ENCODE peak calls at places on chromosomes 1 and 21, in five cellular contexts. E is HTR-8/SVneo; F is activated naive CD4-positive, alpha-beta T cell treated with Interleukin-2 at 50 U/mL for 16 hours; S is amygdala; U is progenitor cell of endocrine pancreas. G is an unnamed sample.

GRCh38 chr1:173868266-173869107 is at the start of gene ZBTB37:
- DNase-seq in U (peak), S (no peak), E (peak), F (peak), G (peak)

GRCh38 chr1:36222481-36223372 is 1.5 kb upstream of the THRAP3 start:
- DNase-seq in U (no peak), F (peak), E (no peak), S (no peak), G (no peak)

GRCh38 chr1:176847052-176847451 is 317.5 kb downstream of the ASTN1 start:
- DNase-seq in U (no peak), S (no peak), E (no peak), F (no peak), G (no peak)

GRCh38 chr1:207763091-207763490 is 11.2 kb downstream of the CD46 start:
- DNase-seq in S (no peak), E (no peak), U (no peak), F (no peak), G (no peak)

GRCh38 chr21:37059181-37059580 is 13.7 kb downstream of the PIGP start:
- DNase-seq in F (no peak), S (no peak), U (no peak), E (no peak), G (no peak)

GRCh38 chr1:26284597-26285351 is 4.9 kb downstream of the SH3BGRL3 start:
- DNase-seq in S (no peak), U (peak), F (peak), E (peak), G (peak)

GRCh38 chr1:164673584-164674214 is 114.7 kb downstream of the PBX1 start:
- DNase-seq in S (no peak), U (no peak), F (no peak), E (peak), G (no peak)

GRCh38 chr1:166884040-166884642 is 8.1 kb upstream of the TADA1 start:
- DNase-seq in S (peak), F (peak), E (no peak), U (peak), G (peak)

GRCh38 chr1:26717066-26717465 is 21.3 kb downstream of the ARID1A start:
- DNase-seq in S (no peak), E (no peak), U (no peak), F (no peak), G (no peak)

GRCh38 chr1:211947396-211948295 is 87.7 kb downstream of the INTS7 start:
- DNase-seq in F (no peak), U (no peak), S (no peak), E (no peak), G (no peak)

GRCh38 chr1:191695865-191696264 is 462.4 kb upstream of the RGS18 start:
- DNase-seq in S (no peak), U (no peak), E (no peak), F (no peak), G (no peak)

GRCh38 chr1:210944255-210944654 is 189.7 kb downstream of the KCNH1 start:
- DNase-seq in E (no peak), U (no peak), S (no peak), F (no peak), G (no peak)

GRCh38 chr1:162988869-162989268 is 80.3 kb upstream of the RGS4 start:
- DNase-seq in S (no peak), E (no peak), U (no peak), F (no peak), G (no peak)

GRCh38 chr1:100868364-100868995 is 26.2 kb downstream of the EXTL2 start:
- DNase-seq in F (no peak), U (no peak), S (no peak), E (no peak), G (no peak)

GRCh38 chr1:107698161-107698560 is 266.8 kb downstream of the VAV3 start:
- DNase-seq in E (no peak), U (no peak), F (no peak), S (no peak), G (no peak)

G was measured in dorsolateral prefrontal cortex.